ENCODE peak calls at places on chromosomes 1 and 21, in ten cellular contexts. S is fibroblast of mammary gland, D is dorsolateral prefrontal cortex, P is cardiac fibroblast, E is K562, N is fibroblast of lung, Z is brain microvascular endothelial cell, U is fibroblast of the aortic adventitia, J is GM23248, Y is BJ. L is an unnamed sample.

GRCh38 chr1:229781453-229781852 is 155.4 kb downstream of the URB2 start:
- DNase-seq in J (no peak), S (no peak), U (no peak), E (no peak), Z (no peak), N (no peak), Y (no peak), P (no peak), D (no peak), L (no peak)

GRCh38 chr1:222786107-222786506 is 28.7 kb upstream of the DISP1 start:
- DNase-seq in S (no peak), Z (no peak), J (no peak), D (no peak), Y (no peak), E (no peak), U (peak; percentile 83), N (peak; percentile 32), P (peak; percentile 67), L (peak; percentile 77)

GRCh38 chr1:153478692-153479618 is 18.5 kb upstream of the S100A7 start:
- DNase-seq in J (no peak), E (no peak), D (no peak), U (no peak), N (no peak), P (no peak), S (no peak), Y (no peak), Z (no peak), L (no peak)

GRCh38 chr21:29315155-29315749 is 16.5 kb downstream of the BACH1 start:
- DNase-seq in J (no peak), E (no peak), D (no peak), N (no peak), S (no peak), U (no peak), Z (no peak), P (no peak), Y (no peak), L (no peak)

GRCh38 chr1:221344693-221345092 is 397.2 kb downstream of the DUSP10 start:
- DNase-seq in S (peak; percentile 82), U (peak; percentile 31), Y (no peak), N (peak; percentile 49), J (peak; percentile 43), E (no peak), D (no peak), Z (no peak), P (no peak), L (peak; percentile 4)

GRCh38 chr1:110183642-110184167 is 26.4 kb upstream of the KCNC4 start:
- DNase-seq in Y (no peak), S (no peak), N (no peak), Z (no peak), U (no peak), E (no peak), J (no peak), D (no peak), P (no peak), L (no peak)

GRCh38 chr21:14871861-14872260 is 192.9 kb downstream of the NRIP1 start:
- DNase-seq in D (no peak), U (no peak), P (no peak), Z (no peak), J (no peak), N (no peak), E (no peak), Y (no peak), S (no peak), L (no peak)

GRCh38 chr1:65687435-65688214 is 105.1 kb upstream of the PDE4B start:
- DNase-seq in Z (peak; percentile 64), S (peak; percentile 70), J (peak; percentile 77), P (peak; percentile 78), Y (no peak), N (peak; percentile 37), U (peak; percentile 78), D (peak; percentile 75), E (peak; percentile 86), L (peak; percentile 84)

GRCh38 chr1:183807549-183808168 is 2.7 kb downstream of the RGL1 start:
- DNase-seq in Y (peak; percentile 52), D (no peak), S (peak; percentile 89), E (no peak), N (peak; percentile 87), Z (peak; percentile 54), P (peak; percentile 80), U (peak; percentile 66), J (peak; percentile 85), L (peak; percentile 26)

GRCh38 chr1:183808296-183809027 is 3.5 kb downstream of the RGL1 start:
- DNase-seq in P (peak; percentile 40), N (no peak), Y (no peak), U (peak; percentile 24), Z (no peak), D (no peak), J (peak; percentile 62), S (peak; percentile 73), E (no peak), L (no peak)

GRCh38 chr1:183806086-183806485 is 1.2 kb downstream of the RGL1 start:
- DNase-seq in J (peak; percentile 40), P (peak; percentile 46), Y (no peak), E (no peak), D (no peak), Z (no peak), N (peak; percentile 82), U (peak; percentile 66), S (peak; percentile 51), L (peak; percentile 47)

GRCh38 chr1:183804916-183805734 is at the start of gene RGL1:
- DNase-seq in E (no peak), D (peak; percentile 68), U (peak; percentile 82), P (peak; percentile 88), Y (no peak), Z (peak; percentile 64), S (peak; percentile 81), J (peak; percentile 90), N (peak; percentile 76), L (peak; percentile 93)

DNA sequence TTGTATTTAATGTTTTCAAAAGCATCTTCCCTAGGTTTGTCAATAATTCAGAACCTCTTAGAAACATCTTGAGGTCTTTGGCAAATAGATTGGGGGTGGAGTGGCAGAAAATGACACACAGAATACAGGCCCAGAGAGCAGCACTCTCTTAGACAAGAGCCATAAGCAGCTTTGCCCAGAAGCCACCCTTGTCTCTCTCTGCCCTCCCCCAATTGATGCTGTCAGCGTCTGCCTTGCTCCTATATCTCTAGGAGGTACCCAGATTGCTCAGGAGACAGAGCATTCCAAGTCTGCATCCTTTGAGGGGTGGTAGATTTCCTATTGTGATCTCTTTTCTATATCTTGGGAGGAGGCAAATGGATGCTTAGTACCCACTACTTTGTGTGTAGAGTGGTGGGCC is 1.7 kb downstream of the RGL1 start:
- DNase-seq in S (no peak), Y (no peak), P (no peak), U (no peak), D (no peak), N (no peak), J (no peak), Z (no peak), E (no peak), L (no peak)
- H3K4me3 ChIP-seq in S (peak overlapping the region; percentile 89), Y (no peak overlapping the region), P (peak overlapping the region; percentile 63), U (peak overlapping the region; percentile 83), D (peak overlapping the region; percentile 71), N (peak overlapping the region; percentile 69), J (peak overlapping the region; percentile 97), Z (no peak overlapping the region), E (no peak overlapping the region), L (peak overlapping the region; percentile 70)

GRCh38 chr1:9065213-9065751 is 4.2 kb downstream of the SLC2A5 start:
- DNase-seq in U (no peak), S (peak; percentile 39), E (no peak), N (no peak), J (no peak), D (no peak), P (no peak), Y (no peak), Z (no peak), L (no peak)
- H3K4me3 ChIP-seq in U (no peak overlapping the region), S (no peak overlapping the region), E (no peak overlapping the region), N (no peak overlapping the region), J (no peak overlapping the region), D (no peak overlapping the region), P (no peak overlapping the region), Y (no peak overlapping the region), Z (no peak overlapping the region), L (no peak overlapping the region)

GRCh38 chr1:54334996-54335395 is 71.2 kb downstream of the SSBP3 start:
- DNase-seq in J (peak; percentile 73), D (no peak), P (peak; percentile 38), U (peak; percentile 55), N (peak; percentile 51), S (peak; percentile 41), Z (peak; percentile 24), E (no peak), Y (peak; percentile 54), L (peak; percentile 43)

GRCh38 chr1:54336121-54336520 is 70.1 kb downstream of the SSBP3 start:
- DNase-seq in Z (no peak), D (no peak), E (no peak), N (no peak), J (no peak), P (no peak), Y (no peak), S (no peak), U (no peak), L (no peak)

GRCh38 chr1:54337034-54337433 is 69.2 kb downstream of the SSBP3 start:
- DNase-seq in J (no peak), U (no peak), D (no peak), S (no peak), N (no peak), P (no peak), Z (no peak), E (no peak), Y (no peak), L (no peak)

GRCh38 chr1:54337928-54338327 is 68.3 kb downstream of the SSBP3 start:
- DNase-seq in N (no peak), Y (no peak), U (no peak), D (no peak), J (peak; percentile 47), P (peak; percentile 33), S (no peak), Z (no peak), E (no peak), L (peak; percentile 47)

GRCh38 chr1:54335396-54336056 is 70.7 kb downstream of the SSBP3 start:
- DNase-seq in D (no peak), E (no peak), S (peak; percentile 94), Y (peak; percentile 76), U (peak; percentile 96), Z (peak; percentile 83), J (peak; percentile 96), P (peak; percentile 94), N (peak; percentile 94), L (peak; percentile 97)
- H3K4me3 ChIP-seq in D (no peak overlapping the region), E (no peak overlapping the region), S (peak overlapping the region; percentile 51), Y (peak overlapping the region; percentile 26), U (peak overlapping the region; percentile 66), Z (peak overlapping the region; percentile 32), J (peak overlapping the region; percentile 67), P (peak overlapping the region; percentile 23), N (peak overlapping the region; percentile 52), L (peak overlapping the region; percentile 51)

GRCh38 chr1:169107673-169108160 is 1.2 kb downstream of the ATP1B1 start:
- DNase-seq in S (peak; percentile 77), U (peak; percentile 33), D (no peak), Z (peak; percentile 60), N (peak; percentile 74), Y (no peak), E (no peak), J (peak; percentile 55), P (peak; percentile 57), L (peak; percentile 48)

GRCh38 chr1:169110691-169111447 is 4.4 kb downstream of the ATP1B1 start:
- DNase-seq in E (no peak), U (peak; percentile 37), Y (no peak), D (no peak), Z (peak; percentile 48), N (peak; percentile 46), P (peak; percentile 56), S (peak; percentile 22), J (no peak), L (peak; percentile 81)

GRCh38 chr1:169110265-169110664 is 3.8 kb downstream of the ATP1B1 start:
- DNase-seq in U (no peak), E (no peak), P (no peak), N (no peak), Y (no peak), Z (no peak), J (no peak), D (no peak), S (no peak), L (no peak)

GRCh38 chr1:169109561-169110134 is 3.2 kb downstream of the ATP1B1 start:
- DNase-seq in P (peak; percentile 86), U (peak; percentile 85), N (peak; percentile 94), E (no peak), D (no peak), J (no peak), S (peak; percentile 64), Z (peak; percentile 96), Y (no peak), L (peak; percentile 95)

GRCh38 chr1:169108897-169109560 is 2.5 kb downstream of the ATP1B1 start:
- DNase-seq in Y (no peak), P (no peak), E (no peak), D (no peak), N (peak; percentile 52), S (no peak), Z (peak; percentile 55), J (no peak), U (no peak), L (no peak)
- H3K4me3 ChIP-seq in Y (no peak overlapping the region), P (peak overlapping the region; percentile 81), E (no peak overlapping the region), D (peak overlapping the region; percentile 84), N (peak overlapping the region; percentile 91), S (no peak overlapping the region), Z (no peak overlapping the region), J (no peak overlapping the region), U (no peak overlapping the region), L (peak overlapping the region; percentile 81)